ENCODE peak calls at places on chromosomes 6 and 20, in four cellular contexts. I is stimulated activated naive B cell treated with anti-CD40 and anti-IgM and Interleukin-4, amounts not matched to agents 10 μg/mL and 1 μg/mL and 100 μg/mL, for 72 hours; E is stimulated activated naive CD8-positive, alpha-beta T cell treated with anti-CD3 and anti-CD28 coated beads, Interleukin-15, Interleukin-2, amounts not matched to agents 100 U/mL and 50 U/mL, for 24 hours; Y is heart right ventricle. X is an unnamed sample.

GRCh38 chr6:153476243-153476642 is 345.2 kb upstream of the RGS17 start:
- ATAC-seq in I (no peak), E (no peak), Y (no peak), X (no peak)

GRCh38 chr20:5785146-5785545 is 34.9 kb downstream of the SHLD1 start:
- ATAC-seq in I (no peak), E (no peak), Y (no peak), X (no peak)

GRCh38 chr20:63850689-63851547 is 10.4 kb upstream of the ABHD16B start:
- ATAC-seq in I (peak), E (peak), Y (no peak), X (peak)

GRCh38 chr6:53394704-53395103 is 46.0 kb upstream of the ELOVL5 start:
- ATAC-seq in I (no peak), E (no peak), Y (no peak), X (no peak)

GRCh38 chr6:134703206-134703605 is 246.7 kb downstream of the ALDH8A1 start:
- ATAC-seq in I (no peak), E (no peak), Y (peak), X (no peak)

GRCh38 chr6:167815296-167815980 is 11.3 kb upstream of the AFDN start:
- ATAC-seq in I (no peak), E (no peak), Y (peak), X (no peak)

GRCh38 chr6:156395276-156395675 is 381.9 kb upstream of the ARID1B start:
- ATAC-seq in I (peak), E (peak), Y (no peak), X (peak)

GRCh38 chr6:114169763-114170162 is 173.1 kb downstream of the HS3ST5 start:
- ATAC-seq in I (no peak), E (no peak), Y (no peak), X (no peak)

X was measured in activated CD4-positive, CD25-positive, alpha-beta regulatory T cell treated with anti-CD3 and anti-CD28 coated beads, Interleukin-2, amount 50 U/mL, for 24 hours.